ENCODE peak calls at places on chromosome 10, in seven cellular contexts. W is H1, Y is transverse colon, S is SK-N-SH, L is HCT116, U is HL-60, Z is upper lobe of left lung. G is an unnamed sample.

GRCh38 chr10:43244783-43245182 is 22.1 kb downstream of the RASGEF1A start:
- DNase-seq in Z (no peak), W (no peak), S (no peak), U (no peak), L (no peak), Y (no peak), G (no peak)

GRCh38 chr10:130968964-130969363 is 342.6 kb downstream of the TCERG1L start:
- DNase-seq in S (no peak), W (no peak), U (no peak), Y (no peak), L (no peak), Z (no peak), G (no peak)

GRCh38 chr10:72089618-72090017 is 1.3 kb upstream of the SPOCK2 start:
- DNase-seq in U (no peak), L (no peak), W (no peak), S (no peak), Y (peak; percentile 43), Z (no peak), G (no peak)

GRCh38 chr10:71077796-71078453 is 134.4 kb upstream of the UNC5B start:
- DNase-seq in L (no peak), Z (peak; percentile 3), Y (peak; percentile 3), S (no peak), W (no peak), U (no peak), G (peak; percentile 42)

GRCh38 chr10:124318811-124319210 is 99.9 kb downstream of the OAT start:
- DNase-seq in Y (no peak), S (no peak), L (no peak), U (no peak), W (no peak), Z (no peak), G (no peak)

GRCh38 chr10:62693306-62693705 is 111.2 kb upstream of the ADO start:
- DNase-seq in L (no peak), Y (no peak), U (no peak), W (no peak), S (no peak), Z (no peak), G (no peak)

GRCh38 chr10:70815504-70816219 is at the start of gene SGPL1:
- DNase-seq in L (peak; percentile 55), Z (peak; percentile 90), W (peak; percentile 46), Y (peak; percentile 90), U (peak; percentile 41), S (peak; percentile 99), G (peak; percentile 97)

GRCh38 chr10:112789248-112789647 is 160.8 kb upstream of the TCF7L2 start:
- DNase-seq in U (no peak), L (no peak), S (no peak), W (no peak), Z (no peak), Y (no peak), G (no peak)

GRCh38 chr10:44476421-44476820 is 91.5 kb upstream of the CXCL12 start:
- DNase-seq in W (no peak), Y (no peak), L (no peak), Z (no peak), U (no peak), S (no peak), G (no peak)

GRCh38 chr10:115854740-115855435 is 418.1 kb downstream of the GFRA1 start:
- DNase-seq in W (no peak), S (no peak), U (no peak), L (no peak), Z (no peak), Y (no peak), G (no peak)

GRCh38 chr10:110414563-110415309 is 83.0 kb upstream of the DUSP5 start:
- DNase-seq in U (peak; percentile 91), Z (peak; percentile 73), S (no peak), Y (peak; percentile 80), L (peak; percentile 98), W (no peak), G (peak; percentile 91)

GRCh38 chr10:72274730-72275350 is 1.1 kb downstream of the DDIT4 start:
- DNase-seq in U (no peak), S (peak; percentile 76), Z (peak; percentile 86), W (no peak), L (no peak), Y (peak; percentile 85), G (peak; percentile 94)

GRCh38 chr10:34764347-34764991 is 50.6 kb downstream of the PARD3 start:
- DNase-seq in Z (no peak), U (no peak), S (no peak), W (no peak), Y (no peak), L (no peak), G (no peak)

GRCh38 chr10:114332808-114333207 is 71.5 kb downstream of the AFAP1L2 start:
- DNase-seq in L (no peak), Y (no peak), S (no peak), W (no peak), Z (no peak), U (no peak), G (peak; percentile 23)

GRCh38 chr10:30736685-30737232 is 107.2 kb upstream of the LYZL2 start:
- DNase-seq in S (no peak), Z (no peak), Y (peak; percentile 38), U (peak; percentile 54), L (peak; percentile 16), W (no peak), G (no peak)

GRCh38 chr10:88428976-88429375 is 154.1 kb downstream of the RNLS start:
- DNase-seq in L (no peak), U (no peak), Y (no peak), S (no peak), Z (no peak), W (no peak), G (no peak)

GRCh38 chr10:117860823-117861222 is 185.9 kb downstream of the RAB11FIP2 start:
- DNase-seq in Y (no peak), U (no peak), S (peak; percentile 34), W (no peak), Z (no peak), L (peak; percentile 44), G (no peak)

GRCh38 chr10:117860135-117860534 is 186.6 kb downstream of the RAB11FIP2 start:
- DNase-seq in U (no peak), S (no peak), Z (no peak), L (no peak), W (no peak), Y (no peak), G (no peak)

GRCh38 chr10:117868151-117868550 is 178.6 kb downstream of the RAB11FIP2 start:
- DNase-seq in U (no peak), L (no peak), S (no peak), Z (no peak), Y (no peak), W (no peak), G (no peak)

DNA sequence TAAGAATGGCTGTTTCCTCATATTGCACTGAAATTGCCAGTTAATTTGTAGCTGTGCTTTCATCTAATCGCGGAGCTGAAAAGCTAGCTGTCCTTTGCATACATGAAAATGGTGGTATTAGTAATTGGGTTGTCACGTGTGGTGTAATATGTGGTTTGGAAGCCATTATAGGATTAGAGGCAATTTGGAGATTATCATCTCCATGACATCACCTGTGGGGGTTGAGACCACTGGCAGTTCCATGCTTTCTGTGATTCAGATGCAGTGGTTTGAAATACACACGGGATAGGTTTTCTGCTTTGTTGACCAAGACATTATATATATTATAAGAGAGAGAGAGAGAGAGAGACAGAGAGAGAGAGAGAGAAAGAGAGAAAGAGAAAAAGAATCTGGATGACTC is 180.8 kb downstream of the RAB11FIP2 start:
- DNase-seq in Z (no peak), L (no peak), U (no peak), S (peak; percentile 28), Y (no peak), W (no peak), G (no peak)
- TF ChIP-seq POLR2AphosphoS5 in Z (no peak), L (no peak), U (no peak), S (no peak), Y (no peak), W (no peak), G (no peak)

DNA sequence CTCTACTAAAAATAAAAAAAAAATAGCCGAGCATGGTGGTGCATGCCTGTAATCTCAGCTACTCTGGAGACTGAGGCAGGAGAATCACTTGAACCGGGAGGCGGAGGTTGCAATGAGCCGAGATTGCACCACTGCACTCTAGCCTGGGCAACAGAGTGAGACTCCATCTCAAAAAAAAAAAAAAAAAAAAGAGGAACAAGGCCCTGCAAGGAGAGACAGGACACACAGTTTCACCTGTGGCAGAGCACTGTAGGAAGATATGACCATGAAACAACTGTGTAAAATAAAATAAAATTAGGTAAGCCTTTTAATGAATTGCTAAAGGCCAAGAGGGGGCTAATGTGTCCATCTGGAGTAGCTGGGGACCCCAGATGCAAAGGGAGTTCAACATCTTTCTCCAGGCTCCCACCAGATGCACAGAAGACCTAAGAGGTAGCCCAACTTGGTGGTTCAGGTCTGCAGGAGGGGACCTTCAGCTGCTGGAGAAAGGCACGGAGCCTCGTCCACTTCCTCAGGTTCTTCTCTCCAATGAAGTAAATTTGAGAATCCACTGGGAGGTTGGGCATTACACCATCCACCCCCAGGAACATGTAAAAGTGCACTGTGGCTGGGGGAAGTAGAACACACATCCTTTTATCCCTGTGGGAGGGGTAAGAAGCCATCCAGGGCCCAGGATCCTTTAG is 12.7 kb downstream of the PPIF start:
- DNase-seq in Z (peak; percentile 15), U (no peak), L (no peak), S (no peak), W (no peak), Y (no peak), G (peak; percentile 47)
- TF ChIP-seq CTCF in Z (no peak), U (no peak), L (no peak), S (no peak), W (no peak), Y (no peak), G (no peak)

GRCh38 chr10:92183199-92183598 is 107.7 kb downstream of the CPEB3 start:
- DNase-seq in L (no peak), U (no peak), S (no peak), Y (no peak), W (no peak), Z (no peak), G (no peak)

GRCh38 chr10:92180326-92180881 is 110.5 kb downstream of the CPEB3 start:
- DNase-seq in S (no peak), U (no peak), W (no peak), Y (no peak), L (no peak), Z (no peak), G (no peak)

GRCh38 chr10:92177546-92177945 is 113.3 kb downstream of the CPEB3 start:
- DNase-seq in W (no peak), L (no peak), U (no peak), S (no peak), Z (no peak), Y (no peak), G (no peak)

GRCh38 chr10:92184977-92185376 is 105.9 kb downstream of the CPEB3 start:
- DNase-seq in S (no peak), L (no peak), Z (no peak), Y (no peak), W (no peak), U (no peak), G (no peak)

DNA sequence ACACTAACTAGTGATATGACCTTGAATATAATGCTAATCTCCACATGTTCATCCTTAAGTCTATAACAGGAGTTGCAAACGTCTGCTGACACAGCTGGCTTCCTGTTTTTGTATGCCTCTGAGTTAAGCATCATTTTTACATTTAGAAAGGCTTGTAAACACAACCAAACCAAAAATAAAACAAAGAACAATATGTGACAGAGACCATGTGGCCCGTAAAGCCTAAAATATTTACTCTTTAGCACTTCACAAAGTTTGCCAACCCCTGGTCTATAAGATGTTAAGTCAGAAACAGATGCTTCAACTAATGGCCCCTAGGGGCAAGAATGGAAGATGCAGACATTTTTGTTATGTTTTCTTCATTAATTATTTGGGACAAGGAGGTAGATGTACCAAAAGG is 109.3 kb downstream of the CPEB3 start:
- DNase-seq in Z (no peak), Y (no peak), U (no peak), S (no peak), W (no peak), L (no peak), G (no peak)
- TF ChIP-seq POLR2AphosphoS5 in Z (no peak), Y (no peak), U (no peak), S (no peak), W (no peak), L (no peak), G (no peak)

GRCh38 chr10:126373137-126373536 is 15.1 kb downstream of the ADAM12 start:
- DNase-seq in L (no peak), Y (peak; percentile 17), W (no peak), S (no peak), Z (no peak), U (no peak), G (no peak)
- TF ChIP-seq CTCF in L (no peak), Y (peak; percentile 29), W (no peak), S (no peak), Z (no peak), U (no peak), G (no peak)

G was measured in spleen.